ENCODE peak calls at places on chromosomes 13 and 19, in seven cellular contexts. S, B, K, G, X, W and Z are unnamed samples.

GRCh38 chr13:27783111-27783510 is 9.2 kb upstream of the GSX1 start:
- DNase-seq in X (no peak), W (no peak), G (no peak), S (no peak), B (no peak), K (no peak), Z (no peak)

GRCh38 chr13:46484561-46484960 is 68.4 kb upstream of the LRCH1 start:
- DNase-seq in B (no peak), S (no peak), G (no peak), K (no peak), X (no peak), W (no peak), Z (no peak)

GRCh38 chr19:16325161-16325527 is 518 bp downstream of the KLF2 start:
- DNase-seq in S (no peak), X (peak), W (no peak), K (peak), G (no peak), B (peak), Z (peak)

GRCh38 chr19:12946092-12946845 is 607 bp downstream of the RAD23A start:
- DNase-seq in G (peak), K (peak), W (no peak), S (no peak), B (peak), X (peak), Z (peak)

GRCh38 chr13:75486654-75487053 is 4.7 kb upstream of the TBC1D4 start:
- DNase-seq in S (no peak), K (no peak), G (peak), X (no peak), W (no peak), B (no peak), Z (no peak)

GRCh38 chr13:60754211-60754610 is 357.2 kb downstream of the TDRD3 start:
- DNase-seq in W (no peak), G (peak), S (no peak), K (no peak), B (no peak), X (no peak), Z (no peak)

GRCh38 chr13:76852991-76853390 is 33.2 kb downstream of the KCTD12 start:
- DNase-seq in K (no peak), X (no peak), G (no peak), W (no peak), B (no peak), S (peak), Z (peak)

GRCh38 chr13:113086991-113087922 is 18.3 kb upstream of the F7 start:
- DNase-seq in X (no peak), B (no peak), S (no peak), K (no peak), W (no peak), G (no peak), Z (no peak)

GRCh38 chr13:49935171-49936084 is 712 bp downstream of the SPRYD7 start:
- DNase-seq in S (peak), K (peak), W (no peak), G (peak), X (no peak), B (peak), Z (no peak)

GRCh38 chr13:41216160-41216559 is 21.8 kb upstream of the KBTBD7 start:
- DNase-seq in K (no peak), B (no peak), W (no peak), X (no peak), S (no peak), G (no peak), Z (no peak)

GRCh38 chr13:20441879-20442278 is 83.8 kb downstream of the CRYL1 start:
- DNase-seq in W (no peak), G (no peak), K (no peak), S (no peak), B (no peak), X (no peak), Z (no peak)

GRCh38 chr13:32041429-32041828 is 9.9 kb downstream of the FRY start:
- DNase-seq in B (no peak), S (no peak), X (no peak), K (no peak), W (peak), G (no peak), Z (no peak)

GRCh38 chr19:33195711-33196347 is 1.7 kb downstream of the LRP3 start:
- DNase-seq in X (no peak), K (no peak), G (no peak), S (no peak), W (no peak), B (no peak), Z (no peak)

GRCh38 chr19:54517483-54517882 is 14.9 kb downstream of the LAIR2 start:
- DNase-seq in G (peak), B (peak), K (peak), S (no peak), X (no peak), W (no peak), Z (no peak)

GRCh38 chr19:54518844-54519243 is 16.2 kb downstream of the LAIR2 start:
- DNase-seq in B (no peak), S (no peak), X (no peak), W (peak), K (peak), G (peak), Z (no peak)

GRCh38 chr19:54521860-54522513 is 19.4 kb downstream of the LAIR2 start:
- DNase-seq in S (no peak), W (no peak), G (no peak), X (no peak), K (no peak), B (no peak), Z (no peak)

GRCh38 chr19:54523403-54523802 is 20.8 kb downstream of the LAIR2 start:
- DNase-seq in K (no peak), X (no peak), B (no peak), S (no peak), G (peak), W (peak), Z (peak)

DNA sequence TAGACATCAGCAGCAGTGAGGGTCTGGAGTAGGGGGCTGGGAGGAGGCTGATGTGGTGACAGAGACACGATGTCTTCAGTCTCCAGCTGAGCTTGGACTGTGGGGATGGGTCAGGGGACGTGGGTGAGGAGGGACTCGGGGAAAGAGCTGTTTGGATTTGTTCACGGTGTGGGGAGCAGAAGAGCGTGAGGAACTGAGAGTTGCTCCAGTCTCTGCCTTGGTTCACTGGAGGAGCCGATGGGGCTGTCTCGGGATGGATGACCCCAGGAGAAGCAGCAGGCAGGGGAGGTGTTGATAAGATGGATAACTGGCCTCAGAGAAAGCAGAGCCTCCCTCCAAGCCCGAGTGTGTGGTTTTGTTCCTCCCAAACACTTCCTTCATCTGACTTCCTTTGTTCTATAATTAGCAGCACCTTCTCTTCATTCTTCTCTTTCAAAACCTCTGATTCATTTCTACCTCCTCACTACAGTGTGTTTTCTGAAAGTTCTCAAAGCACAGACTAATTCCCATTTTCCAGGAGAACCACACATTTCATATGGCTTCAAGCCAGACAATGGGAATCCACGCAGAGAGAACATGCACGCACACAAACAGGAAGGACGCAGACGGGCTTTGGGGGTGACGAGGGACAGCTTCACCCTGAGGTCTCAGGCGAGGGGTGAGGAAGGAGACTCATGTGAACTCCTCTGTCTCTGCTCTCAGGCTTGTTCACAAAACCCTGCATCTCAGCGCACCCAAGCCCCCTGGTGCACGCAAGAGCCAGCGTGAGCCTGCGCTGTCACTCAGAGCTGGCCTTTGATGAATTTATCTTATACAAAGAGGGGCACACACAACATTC is 18.6 kb downstream of the LAIR2 start:
- DNase-seq in K (no peak), W (peak), X (no peak), G (peak), B (no peak), S (no peak), Z (no peak)
- H3K4me3 ChIP-seq in K (no peak), W (peak), X (no peak), G (no peak), B (no peak), S (no peak), Z (no peak)

GRCh38 chr19:46404039-46404883 is 9.1 kb downstream of the CCDC8 start:
- DNase-seq in S (no peak), X (peak), B (peak), G (peak), W (no peak), K (peak), Z (peak)
- TF ChIP-seq CTCF in S (no peak), X (peak), B (no peak), G (no peak), W (no peak), K (peak), Z (peak)

DNA sequence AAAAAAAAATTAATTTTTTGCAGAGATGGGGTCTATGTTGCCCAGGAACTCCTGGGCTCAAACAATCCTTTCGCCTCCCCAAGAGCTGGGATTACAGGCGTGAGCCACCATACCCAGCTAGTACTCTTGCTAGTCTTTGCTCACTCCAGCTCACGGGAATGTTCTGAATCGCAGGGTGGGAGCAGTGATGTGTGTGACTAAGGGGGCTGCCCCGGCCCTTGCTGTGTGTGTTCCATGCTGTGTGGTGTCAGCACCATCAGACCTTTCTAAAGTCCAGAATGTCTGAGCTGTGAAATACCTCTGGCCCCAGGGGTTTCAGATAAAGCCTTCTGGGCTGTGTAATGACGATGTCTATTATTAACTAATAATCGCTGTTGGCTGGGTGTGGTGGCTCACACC is 2.6 kb downstream of the ACP4 start:
- DNase-seq in S (no peak), B (no peak), K (no peak), X (no peak), G (no peak), W (no peak), Z (no peak)
- TF ChIP-seq POLR2A in S (no peak), B (no peak), K (no peak), X (no peak), G (no peak), W (no peak), Z (no peak)

GRCh38 chr13:73290844-73291243 is 232.0 kb downstream of the KLF5 start:
- DNase-seq in W (no peak), G (no peak), B (no peak), X (no peak), K (no peak), S (peak), Z (no peak)
- H3K4me3 ChIP-seq in W (no peak), G (no peak), B (no peak), X (no peak), K (no peak), S (no peak), Z (no peak)

GRCh38 chr19:19115954-19116353 is 22.3 kb downstream of the TMEM161A start:
- DNase-seq in W (no peak), S (no peak), B (peak), K (peak), G (peak), X (peak), Z (no peak)
- TF ChIP-seq CTCF in W (peak), S (no peak), B (peak), K (peak), G (peak), X (peak), Z (no peak)

GRCh38 chr19:44623626-44624025 is 10.3 kb downstream of the IGSF23 start:
- DNase-seq in S (no peak), W (no peak), G (no peak), X (peak), B (no peak), K (no peak), Z (no peak)

GRCh38 chr19:44621367-44621766 is 8.0 kb downstream of the IGSF23 start:
- DNase-seq in X (no peak), G (no peak), W (no peak), S (no peak), K (no peak), B (no peak), Z (no peak)

GRCh38 chr19:44624840-44625354 is 11.5 kb downstream of the IGSF23 start:
- DNase-seq in G (no peak), K (no peak), W (no peak), X (no peak), B (no peak), S (no peak), Z (no peak)

GRCh38 chr19:44620667-44621066 is 7.3 kb downstream of the IGSF23 start:
- DNase-seq in B (no peak), G (no peak), K (no peak), X (peak), S (no peak), W (no peak), Z (no peak)

GRCh38 chr19:44623080-44623479 is 9.7 kb downstream of the IGSF23 start:
- DNase-seq in X (peak), G (peak), W (no peak), B (no peak), K (no peak), S (no peak), Z (no peak)
- TF ChIP-seq POLR2A in X (no peak), G (no peak), W (no peak), B (no peak), K (no peak), S (no peak), Z (no peak)

GRCh38 chr13:24921003-24921402 is 157.0 kb downstream of the RNF17 start:
- DNase-seq in X (no peak), B (no peak), G (no peak), W (no peak), K (no peak), S (no peak), Z (no peak)
- H3K4me3 ChIP-seq in X (no peak), B (no peak), G (peak), W (peak), K (peak), S (no peak), Z (no peak)

DNA sequence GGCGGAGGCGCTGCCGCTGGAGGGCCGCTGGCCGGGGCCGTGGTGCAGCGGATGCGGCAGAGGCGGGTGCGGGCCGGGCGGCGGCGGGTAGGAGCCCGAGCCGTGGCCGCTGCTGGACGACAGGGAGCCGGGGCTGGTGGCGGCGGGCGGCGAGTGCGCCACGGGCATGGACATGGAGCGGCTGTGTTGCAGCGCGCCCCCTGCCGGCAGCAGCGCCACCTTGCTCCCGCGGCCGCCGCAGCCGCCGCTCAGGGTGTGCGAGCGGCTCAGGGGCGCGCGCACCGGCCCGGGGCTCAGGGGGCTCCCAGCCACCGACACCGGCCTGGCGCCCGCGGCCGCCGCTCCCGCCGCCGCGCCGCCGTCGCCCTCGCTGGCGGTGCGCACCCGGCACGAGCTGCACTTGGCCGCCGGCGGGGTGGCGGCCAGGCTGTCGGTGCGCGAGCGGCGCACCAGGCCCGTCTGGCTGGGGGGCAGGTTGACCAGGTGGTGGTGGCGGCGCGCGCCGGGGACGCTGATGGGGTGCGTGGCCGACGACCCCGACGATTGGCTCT is 1.7 kb downstream of the IRS2 start:
- DNase-seq in K (no peak), G (peak), X (peak), W (no peak), S (peak), B (peak), Z (peak)
- TF ChIP-seq CTCF in K (no peak), G (peak), X (peak), W (no peak), S (no peak), B (no peak), Z (peak)

GRCh38 chr19:17865364-17866311 is 5.9 kb downstream of the RPL18A start:
- DNase-seq in K (peak), X (peak), S (no peak), W (no peak), G (peak), B (peak), Z (no peak)
- TF ChIP-seq POLR2A in K (peak), X (no peak), S (no peak), W (peak), G (no peak), B (peak), Z (no peak)